ENCODE peak calls at places on chromosomes 6 and 20, in four cellular contexts. T is K562, E is HepG2, N is GM12878. A is an unnamed sample.
A peak's percentile ranks its signal among the peaks of the same experiment; 100 is the strongest.

GRCh38 chr6:115768469-115768868 is 292.2 kb downstream of the FRK start:
- DNase-seq in E (no peak), N (no peak), T (no peak), A (no peak)

GRCh38 chr6:142946924-142947701 is 2.1 kb upstream of the HIVEP2 start:
- DNase-seq in E (peak; percentile 67), N (no peak), T (peak; percentile 65), A (peak; percentile 59)

GRCh38 chr6:79168695-79168980 is 65.8 kb downstream of the HMGN3 start:
- DNase-seq in E (no peak), N (no peak), T (no peak), A (no peak)

GRCh38 chr6:169579712-169580111 is 122.1 kb downstream of the WDR27 start:
- DNase-seq in N (no peak), T (no peak), E (no peak), A (no peak)

GRCh38 chr20:20373046-20373706 is 5.3 kb downstream of the INSM1 start:
- DNase-seq in N (no peak), E (no peak), T (no peak), A (no peak)

GRCh38 chr20:6685181-6685582 is 82.3 kb upstream of the BMP2 start:
- DNase-seq in N (no peak), E (no peak), T (no peak), A (no peak)

GRCh38 chr6:43942011-43942442 is 172.0 kb downstream of the VEGFA start:
- DNase-seq in N (no peak), E (no peak), T (no peak), A (no peak)

GRCh38 chr6:81806793-81807565 is 54.5 kb upstream of the TENT5A start:
- DNase-seq in T (no peak), N (no peak), E (peak; percentile 81), A (no peak)

GRCh38 chr6:151609146-151609962 is 115.5 kb downstream of the CCDC170 start:
- DNase-seq in T (no peak), E (no peak), N (no peak), A (no peak)

GRCh38 chr6:20200761-20201160 is 11.5 kb downstream of the MBOAT1 start:
- DNase-seq in N (no peak), T (no peak), E (no peak), A (no peak)

GRCh38 chr6:52535711-52536423 is 41.0 kb downstream of the TRAM2 start:
- DNase-seq in E (no peak), T (no peak), N (no peak), A (no peak)

GRCh38 chr20:49560646-49561045 is 7.3 kb downstream of the PTGIS start:
- DNase-seq in N (no peak), E (no peak), T (no peak), A (no peak)

GRCh38 chr6:132764370-132764769 is 6.7 kb upstream of the VNN2 start:
- DNase-seq in E (no peak), N (no peak), T (no peak), A (no peak)

GRCh38 chr6:128723667-128724066 is 159.3 kb upstream of the LAMA2 start:
- DNase-seq in E (no peak), T (no peak), N (no peak), A (no peak)

GRCh38 chr6:26216886-26217713 is 129.9 kb downstream of the HFE start:
- DNase-seq in T (peak; percentile 75), N (no peak), E (peak; percentile 93), A (peak; percentile 91)

GRCh38 chr6:45423901-45424627 is 46.3 kb upstream of the SUPT3H start:
- DNase-seq in E (no peak), T (no peak), N (no peak), A (peak; percentile 48)

GRCh38 chr20:4951299-4951698 is 50.0 kb downstream of the SLC23A2 start:
- DNase-seq in E (no peak), T (no peak), N (no peak), A (no peak)

GRCh38 chr6:167219967-167220512 is 62.3 kb upstream of the GPR31 start:
- DNase-seq in T (no peak), N (no peak), E (peak; percentile 96), A (no peak)

GRCh38 chr6:146361367-146361924 is 182.2 kb upstream of the RAB32 start:
- DNase-seq in N (no peak), T (no peak), E (no peak), A (no peak)

GRCh38 chr6:99347804-99348203 is 1.7 kb downstream of the FAXC start:
- DNase-seq in E (no peak), T (no peak), N (no peak), A (no peak)

GRCh38 chr6:139010674-139011073 is 17.9 kb upstream of the ABRACL start:
- DNase-seq in T (no peak), N (no peak), E (no peak), A (no peak)

GRCh38 chr6:28410767-28411166 is 11.2 kb upstream of the ZSCAN12 start:
- DNase-seq in N (no peak), E (no peak), T (no peak), A (no peak)

GRCh38 chr6:28408076-28408802 is 8.7 kb upstream of the ZSCAN12 start:
- DNase-seq in T (no peak), E (no peak), N (no peak), A (no peak)

GRCh38 chr6:28413681-28414080 is 14.1 kb upstream of the ZSCAN12 start:
- DNase-seq in T (no peak), N (no peak), E (no peak), A (no peak)
- TF ChIP-seq CREM in T (no peak), N (no peak), E (no peak), A (no peak)

GRCh38 chr6:6941201-6941600 is 166.6 kb upstream of the RREB1 start:
- DNase-seq in E (no peak), T (no peak), N (no peak), A (no peak)

GRCh38 chr6:6943411-6943810 is 164.3 kb upstream of the RREB1 start:
- DNase-seq in N (no peak), E (no peak), T (no peak), A (no peak)

GRCh38 chr6:6940031-6940664 is 167.6 kb upstream of the RREB1 start:
- DNase-seq in E (no peak), N (no peak), T (no peak), A (no peak)

GRCh38 chr6:6946477-6947145 is 161.2 kb upstream of the RREB1 start:
- DNase-seq in T (no peak), N (no peak), E (no peak), A (no peak)

GRCh38 chr6:6942826-6943225 is 164.9 kb upstream of the RREB1 start:
- DNase-seq in N (peak; percentile 11), E (no peak), T (no peak), A (no peak)
- TF ChIP-seq CBFB in N (no peak), E (no peak), T (no peak), A (no peak)

GRCh38 chr6:102387351-102388033 is 994.0 kb downstream of the GRIK2 start:
- DNase-seq in T (no peak), N (no peak), E (no peak), A (no peak)
- TF ChIP-seq CREM in T (no peak), N (no peak), E (no peak), A (no peak)

DNA sequence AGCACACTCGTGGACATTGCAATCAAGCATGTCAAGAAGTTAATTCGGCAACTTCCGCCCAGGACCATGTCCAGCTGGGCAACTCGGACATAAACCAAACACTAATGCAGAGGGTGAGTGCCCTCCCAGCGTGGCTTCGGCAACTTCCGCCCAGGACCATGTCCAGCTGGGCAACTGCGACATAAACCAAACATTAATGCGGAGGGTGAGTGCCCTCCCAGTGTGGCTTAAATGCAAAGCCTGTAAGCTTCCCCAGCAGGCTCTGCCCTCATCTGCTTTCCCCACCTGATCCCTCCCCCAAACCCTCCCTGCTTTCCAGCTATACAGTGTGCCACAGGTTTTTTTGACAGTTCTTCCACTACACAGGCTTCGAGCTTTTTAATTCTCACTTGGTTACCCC is 143.4 kb downstream of the PXDC1 start:
- DNase-seq in E (no peak), T (no peak), N (no peak), A (no peak)
- TF ChIP-seq CBFB in E (no peak), T (no peak), N (no peak), A (no peak)